ENCODE peak calls at places on chromosomes 11 and 22, in six cellular contexts. One of them, this sample, is unnamed.

GRCh38 chr11:109015283-109015682 is 350.4 kb downstream of the DDX10 start:
- DNase-seq in nephron progenitor cell: no peak
- DNase-seq in stimulated activated CD4-positive, alpha-beta T cell treated with anti-CD3 and anti-CD28 coated beads, Interleukin-12 subunit alpha, Interleukin-12 subunit beta, amount 100 ng/mL, for 24 hours: no peak
- DNase-seq in activated CD4-positive, alpha-beta T cell treated with anti-CD3 and anti-CD28 coated beads, Interleukin-2, amount 10 ng/mL, durations not matched to agents 7 days and 5 days: no peak
- DNase-seq in CD4-positive, alpha-beta memory T cell: no peak
- DNase-seq in NCI-H460: no peak
- DNase-seq in this sample: peak; percentile 60

GRCh38 chr22:22940961-22941605 is 53.5 kb downstream of the IGLL5 start:
- DNase-seq in nephron progenitor cell: no peak
- DNase-seq in stimulated activated CD4-positive, alpha-beta T cell treated with anti-CD3 and anti-CD28 coated beads, Interleukin-12 subunit alpha, Interleukin-12 subunit beta, amount 100 ng/mL, for 24 hours: no peak
- DNase-seq in activated CD4-positive, alpha-beta T cell treated with anti-CD3 and anti-CD28 coated beads, Interleukin-2, amount 10 ng/mL, durations not matched to agents 7 days and 5 days: no peak
- DNase-seq in CD4-positive, alpha-beta memory T cell: no peak
- DNase-seq in NCI-H460: no peak
- DNase-seq in this sample: no peak

GRCh38 chr11:116931206-116931953 is 94.0 kb upstream of the APOA1 start:
- DNase-seq in nephron progenitor cell: no peak
- DNase-seq in stimulated activated CD4-positive, alpha-beta T cell treated with anti-CD3 and anti-CD28 coated beads, Interleukin-12 subunit alpha, Interleukin-12 subunit beta, amount 100 ng/mL, for 24 hours: no peak
- DNase-seq in activated CD4-positive, alpha-beta T cell treated with anti-CD3 and anti-CD28 coated beads, Interleukin-2, amount 10 ng/mL, durations not matched to agents 7 days and 5 days: peak; percentile 61
- DNase-seq in CD4-positive, alpha-beta memory T cell: peak; percentile 83
- DNase-seq in NCI-H460: no peak
- DNase-seq in this sample: peak; percentile 12

GRCh38 chr11:18012314-18012905 is 437 bp downstream of the SERGEF start:
- DNase-seq in nephron progenitor cell: no peak
- DNase-seq in stimulated activated CD4-positive, alpha-beta T cell treated with anti-CD3 and anti-CD28 coated beads, Interleukin-12 subunit alpha, Interleukin-12 subunit beta, amount 100 ng/mL, for 24 hours: peak; percentile 19
- DNase-seq in activated CD4-positive, alpha-beta T cell treated with anti-CD3 and anti-CD28 coated beads, Interleukin-2, amount 10 ng/mL, durations not matched to agents 7 days and 5 days: peak; percentile 23
- DNase-seq in CD4-positive, alpha-beta memory T cell: peak; percentile 36
- DNase-seq in NCI-H460: no peak
- DNase-seq in this sample: peak; percentile 52

GRCh38 chr22:28953399-28953798 is 70.0 kb downstream of the ZNRF3 start:
- DNase-seq in nephron progenitor cell: no peak
- DNase-seq in stimulated activated CD4-positive, alpha-beta T cell treated with anti-CD3 and anti-CD28 coated beads, Interleukin-12 subunit alpha, Interleukin-12 subunit beta, amount 100 ng/mL, for 24 hours: no peak
- DNase-seq in activated CD4-positive, alpha-beta T cell treated with anti-CD3 and anti-CD28 coated beads, Interleukin-2, amount 10 ng/mL, durations not matched to agents 7 days and 5 days: no peak
- DNase-seq in CD4-positive, alpha-beta memory T cell: no peak
- DNase-seq in NCI-H460: no peak
- DNase-seq in this sample: no peak

GRCh38 chr22:49086181-49086580 is 741.5 kb downstream of the BRD1 start:
- DNase-seq in nephron progenitor cell: no peak
- DNase-seq in stimulated activated CD4-positive, alpha-beta T cell treated with anti-CD3 and anti-CD28 coated beads, Interleukin-12 subunit alpha, Interleukin-12 subunit beta, amount 100 ng/mL, for 24 hours: no peak
- DNase-seq in activated CD4-positive, alpha-beta T cell treated with anti-CD3 and anti-CD28 coated beads, Interleukin-2, amount 10 ng/mL, durations not matched to agents 7 days and 5 days: no peak
- DNase-seq in CD4-positive, alpha-beta memory T cell: no peak
- DNase-seq in NCI-H460: no peak
- DNase-seq in this sample: no peak

GRCh38 chr11:134480129-134480652 is 68.1 kb upstream of the B3GAT1 start:
- DNase-seq in nephron progenitor cell: no peak
- DNase-seq in stimulated activated CD4-positive, alpha-beta T cell treated with anti-CD3 and anti-CD28 coated beads, Interleukin-12 subunit alpha, Interleukin-12 subunit beta, amount 100 ng/mL, for 24 hours: no peak
- DNase-seq in activated CD4-positive, alpha-beta T cell treated with anti-CD3 and anti-CD28 coated beads, Interleukin-2, amount 10 ng/mL, durations not matched to agents 7 days and 5 days: no peak
- DNase-seq in CD4-positive, alpha-beta memory T cell: no peak
- DNase-seq in NCI-H460: no peak
- DNase-seq in this sample: no peak

GRCh38 chr11:93623179-93623578 is 38.3 kb upstream of the CEP295 start:
- DNase-seq in nephron progenitor cell: peak; percentile 27
- DNase-seq in stimulated activated CD4-positive, alpha-beta T cell treated with anti-CD3 and anti-CD28 coated beads, Interleukin-12 subunit alpha, Interleukin-12 subunit beta, amount 100 ng/mL, for 24 hours: no peak
- DNase-seq in activated CD4-positive, alpha-beta T cell treated with anti-CD3 and anti-CD28 coated beads, Interleukin-2, amount 10 ng/mL, durations not matched to agents 7 days and 5 days: no peak
- DNase-seq in CD4-positive, alpha-beta memory T cell: no peak
- DNase-seq in NCI-H460: no peak
- DNase-seq in this sample: peak; percentile 38

GRCh38 chr22:41478891-41479521 is 10.1 kb downstream of the ACO2 start:
- DNase-seq in nephron progenitor cell: no peak
- DNase-seq in stimulated activated CD4-positive, alpha-beta T cell treated with anti-CD3 and anti-CD28 coated beads, Interleukin-12 subunit alpha, Interleukin-12 subunit beta, amount 100 ng/mL, for 24 hours: no peak
- DNase-seq in activated CD4-positive, alpha-beta T cell treated with anti-CD3 and anti-CD28 coated beads, Interleukin-2, amount 10 ng/mL, durations not matched to agents 7 days and 5 days: no peak
- DNase-seq in CD4-positive, alpha-beta memory T cell: no peak
- DNase-seq in NCI-H460: no peak
- DNase-seq in this sample: no peak

GRCh38 chr11:3644817-3645235 is at the start of gene ART1:
- DNase-seq in nephron progenitor cell: no peak
- DNase-seq in stimulated activated CD4-positive, alpha-beta T cell treated with anti-CD3 and anti-CD28 coated beads, Interleukin-12 subunit alpha, Interleukin-12 subunit beta, amount 100 ng/mL, for 24 hours: no peak
- DNase-seq in activated CD4-positive, alpha-beta T cell treated with anti-CD3 and anti-CD28 coated beads, Interleukin-2, amount 10 ng/mL, durations not matched to agents 7 days and 5 days: no peak
- DNase-seq in CD4-positive, alpha-beta memory T cell: no peak
- DNase-seq in NCI-H460: no peak
- DNase-seq in this sample: no peak

GRCh38 chr11:131907371-131907770 is 537.0 kb downstream of the NTM start:
- DNase-seq in nephron progenitor cell: no peak
- DNase-seq in stimulated activated CD4-positive, alpha-beta T cell treated with anti-CD3 and anti-CD28 coated beads, Interleukin-12 subunit alpha, Interleukin-12 subunit beta, amount 100 ng/mL, for 24 hours: no peak
- DNase-seq in activated CD4-positive, alpha-beta T cell treated with anti-CD3 and anti-CD28 coated beads, Interleukin-2, amount 10 ng/mL, durations not matched to agents 7 days and 5 days: no peak
- DNase-seq in CD4-positive, alpha-beta memory T cell: no peak
- DNase-seq in NCI-H460: no peak
- DNase-seq in this sample: no peak

GRCh38 chr11:121892131-121892681 is 223.8 kb downstream of the BLID start:
- DNase-seq in nephron progenitor cell: no peak
- DNase-seq in stimulated activated CD4-positive, alpha-beta T cell treated with anti-CD3 and anti-CD28 coated beads, Interleukin-12 subunit alpha, Interleukin-12 subunit beta, amount 100 ng/mL, for 24 hours: no peak
- DNase-seq in activated CD4-positive, alpha-beta T cell treated with anti-CD3 and anti-CD28 coated beads, Interleukin-2, amount 10 ng/mL, durations not matched to agents 7 days and 5 days: no peak
- DNase-seq in CD4-positive, alpha-beta memory T cell: no peak
- DNase-seq in NCI-H460: no peak
- DNase-seq in this sample: peak; percentile 59

GRCh38 chr22:47210686-47211085 is 448.2 kb downstream of the TBC1D22A start:
- DNase-seq in nephron progenitor cell: no peak
- DNase-seq in stimulated activated CD4-positive, alpha-beta T cell treated with anti-CD3 and anti-CD28 coated beads, Interleukin-12 subunit alpha, Interleukin-12 subunit beta, amount 100 ng/mL, for 24 hours: no peak
- DNase-seq in activated CD4-positive, alpha-beta T cell treated with anti-CD3 and anti-CD28 coated beads, Interleukin-2, amount 10 ng/mL, durations not matched to agents 7 days and 5 days: no peak
- DNase-seq in CD4-positive, alpha-beta memory T cell: no peak
- DNase-seq in NCI-H460: no peak
- DNase-seq in this sample: no peak

GRCh38 chr11:19472679-19473078 is 231.9 kb upstream of the E2F8 start:
- DNase-seq in nephron progenitor cell: no peak
- DNase-seq in stimulated activated CD4-positive, alpha-beta T cell treated with anti-CD3 and anti-CD28 coated beads, Interleukin-12 subunit alpha, Interleukin-12 subunit beta, amount 100 ng/mL, for 24 hours: no peak
- DNase-seq in activated CD4-positive, alpha-beta T cell treated with anti-CD3 and anti-CD28 coated beads, Interleukin-2, amount 10 ng/mL, durations not matched to agents 7 days and 5 days: no peak
- DNase-seq in CD4-positive, alpha-beta memory T cell: no peak
- DNase-seq in NCI-H460: no peak
- DNase-seq in this sample: peak; percentile 46

GRCh38 chr22:30325065-30325720 is 1.5 kb downstream of the TBC1D10A start:
- DNase-seq in nephron progenitor cell: no peak
- DNase-seq in stimulated activated CD4-positive, alpha-beta T cell treated with anti-CD3 and anti-CD28 coated beads, Interleukin-12 subunit alpha, Interleukin-12 subunit beta, amount 100 ng/mL, for 24 hours: no peak
- DNase-seq in activated CD4-positive, alpha-beta T cell treated with anti-CD3 and anti-CD28 coated beads, Interleukin-2, amount 10 ng/mL, durations not matched to agents 7 days and 5 days: no peak
- DNase-seq in CD4-positive, alpha-beta memory T cell: no peak
- DNase-seq in NCI-H460: peak; percentile 16
- DNase-seq in this sample: peak; percentile 78

GRCh38 chr22:27730649-27731433 is 70.7 kb downstream of the MN1 start:
- DNase-seq in nephron progenitor cell: peak; percentile 22
- DNase-seq in stimulated activated CD4-positive, alpha-beta T cell treated with anti-CD3 and anti-CD28 coated beads, Interleukin-12 subunit alpha, Interleukin-12 subunit beta, amount 100 ng/mL, for 24 hours: no peak
- DNase-seq in activated CD4-positive, alpha-beta T cell treated with anti-CD3 and anti-CD28 coated beads, Interleukin-2, amount 10 ng/mL, durations not matched to agents 7 days and 5 days: no peak
- DNase-seq in CD4-positive, alpha-beta memory T cell: no peak
- DNase-seq in NCI-H460: no peak
- DNase-seq in this sample: peak; percentile 36

GRCh38 chr11:95375451-95375850 is 144.4 kb upstream of the SESN3 start:
- DNase-seq in nephron progenitor cell: no peak
- DNase-seq in stimulated activated CD4-positive, alpha-beta T cell treated with anti-CD3 and anti-CD28 coated beads, Interleukin-12 subunit alpha, Interleukin-12 subunit beta, amount 100 ng/mL, for 24 hours: no peak
- DNase-seq in activated CD4-positive, alpha-beta T cell treated with anti-CD3 and anti-CD28 coated beads, Interleukin-2, amount 10 ng/mL, durations not matched to agents 7 days and 5 days: no peak
- DNase-seq in CD4-positive, alpha-beta memory T cell: no peak
- DNase-seq in NCI-H460: no peak
- DNase-seq in this sample: no peak

GRCh38 chr11:90407350-90407749 is 184.5 kb upstream of the CHORDC1 start:
- DNase-seq in nephron progenitor cell: no peak
- DNase-seq in stimulated activated CD4-positive, alpha-beta T cell treated with anti-CD3 and anti-CD28 coated beads, Interleukin-12 subunit alpha, Interleukin-12 subunit beta, amount 100 ng/mL, for 24 hours: no peak
- DNase-seq in activated CD4-positive, alpha-beta T cell treated with anti-CD3 and anti-CD28 coated beads, Interleukin-2, amount 10 ng/mL, durations not matched to agents 7 days and 5 days: no peak
- DNase-seq in CD4-positive, alpha-beta memory T cell: no peak
- DNase-seq in NCI-H460: no peak
- DNase-seq in this sample: no peak

GRCh38 chr11:69393178-69393832 is 88.2 kb upstream of the LINC01488 start:
- DNase-seq in nephron progenitor cell: no peak
- DNase-seq in stimulated activated CD4-positive, alpha-beta T cell treated with anti-CD3 and anti-CD28 coated beads, Interleukin-12 subunit alpha, Interleukin-12 subunit beta, amount 100 ng/mL, for 24 hours: no peak
- DNase-seq in activated CD4-positive, alpha-beta T cell treated with anti-CD3 and anti-CD28 coated beads, Interleukin-2, amount 10 ng/mL, durations not matched to agents 7 days and 5 days: no peak
- DNase-seq in CD4-positive, alpha-beta memory T cell: no peak
- DNase-seq in NCI-H460: no peak
- DNase-seq in this sample: no peak

GRCh38 chr11:95788921-95789505 is 569 bp downstream of the FAM76B start:
- DNase-seq in nephron progenitor cell: peak; percentile 53
- DNase-seq in stimulated activated CD4-positive, alpha-beta T cell treated with anti-CD3 and anti-CD28 coated beads, Interleukin-12 subunit alpha, Interleukin-12 subunit beta, amount 100 ng/mL, for 24 hours: peak; percentile 11
- DNase-seq in activated CD4-positive, alpha-beta T cell treated with anti-CD3 and anti-CD28 coated beads, Interleukin-2, amount 10 ng/mL, durations not matched to agents 7 days and 5 days: peak; percentile 52
- DNase-seq in CD4-positive, alpha-beta memory T cell: peak; percentile 30
- DNase-seq in NCI-H460: no peak
- DNase-seq in this sample: peak; percentile 69

GRCh38 chr11:108199446-108200321 is 22.8 kb downstream of the NPAT start:
- DNase-seq in nephron progenitor cell: no peak
- DNase-seq in stimulated activated CD4-positive, alpha-beta T cell treated with anti-CD3 and anti-CD28 coated beads, Interleukin-12 subunit alpha, Interleukin-12 subunit beta, amount 100 ng/mL, for 24 hours: peak; percentile 63
- DNase-seq in activated CD4-positive, alpha-beta T cell treated with anti-CD3 and anti-CD28 coated beads, Interleukin-2, amount 10 ng/mL, durations not matched to agents 7 days and 5 days: no peak
- DNase-seq in CD4-positive, alpha-beta memory T cell: peak; percentile 17
- DNase-seq in NCI-H460: no peak
- DNase-seq in this sample: peak; percentile 38

GRCh38 chr22:48950151-48950915 is 877.3 kb downstream of the BRD1 start:
- DNase-seq in nephron progenitor cell: peak; percentile 45
- DNase-seq in stimulated activated CD4-positive, alpha-beta T cell treated with anti-CD3 and anti-CD28 coated beads, Interleukin-12 subunit alpha, Interleukin-12 subunit beta, amount 100 ng/mL, for 24 hours: no peak
- DNase-seq in activated CD4-positive, alpha-beta T cell treated with anti-CD3 and anti-CD28 coated beads, Interleukin-2, amount 10 ng/mL, durations not matched to agents 7 days and 5 days: no peak
- DNase-seq in CD4-positive, alpha-beta memory T cell: no peak
- DNase-seq in NCI-H460: no peak
- DNase-seq in this sample: no peak

GRCh38 chr22:39283312-39284141 is 35.9 kb downstream of the RPL3 start:
- DNase-seq in nephron progenitor cell: no peak
- DNase-seq in stimulated activated CD4-positive, alpha-beta T cell treated with anti-CD3 and anti-CD28 coated beads, Interleukin-12 subunit alpha, Interleukin-12 subunit beta, amount 100 ng/mL, for 24 hours: no peak
- DNase-seq in activated CD4-positive, alpha-beta T cell treated with anti-CD3 and anti-CD28 coated beads, Interleukin-2, amount 10 ng/mL, durations not matched to agents 7 days and 5 days: no peak
- DNase-seq in CD4-positive, alpha-beta memory T cell: no peak
- DNase-seq in NCI-H460: no peak
- DNase-seq in this sample: no peak

GRCh38 chr22:43114958-43115357 is 4.4 kb downstream of the BIK start:
- DNase-seq in nephron progenitor cell: no peak
- DNase-seq in stimulated activated CD4-positive, alpha-beta T cell treated with anti-CD3 and anti-CD28 coated beads, Interleukin-12 subunit alpha, Interleukin-12 subunit beta, amount 100 ng/mL, for 24 hours: no peak
- DNase-seq in activated CD4-positive, alpha-beta T cell treated with anti-CD3 and anti-CD28 coated beads, Interleukin-2, amount 10 ng/mL, durations not matched to agents 7 days and 5 days: no peak
- DNase-seq in CD4-positive, alpha-beta memory T cell: no peak
- DNase-seq in NCI-H460: no peak
- DNase-seq in this sample: no peak

GRCh38 chr11:2086239-2087040 is 52.7 kb downstream of the IGF2 start:
- DNase-seq in nephron progenitor cell: no peak
- DNase-seq in stimulated activated CD4-positive, alpha-beta T cell treated with anti-CD3 and anti-CD28 coated beads, Interleukin-12 subunit alpha, Interleukin-12 subunit beta, amount 100 ng/mL, for 24 hours: no peak
- DNase-seq in activated CD4-positive, alpha-beta T cell treated with anti-CD3 and anti-CD28 coated beads, Interleukin-2, amount 10 ng/mL, durations not matched to agents 7 days and 5 days: peak; percentile 2
- DNase-seq in CD4-positive, alpha-beta memory T cell: no peak
- DNase-seq in NCI-H460: no peak
- DNase-seq in this sample: no peak

GRCh38 chr11:12129227-12129626 is 18.8 kb downstream of the MICAL2 start:
- DNase-seq in nephron progenitor cell: no peak
- DNase-seq in stimulated activated CD4-positive, alpha-beta T cell treated with anti-CD3 and anti-CD28 coated beads, Interleukin-12 subunit alpha, Interleukin-12 subunit beta, amount 100 ng/mL, for 24 hours: no peak
- DNase-seq in activated CD4-positive, alpha-beta T cell treated with anti-CD3 and anti-CD28 coated beads, Interleukin-2, amount 10 ng/mL, durations not matched to agents 7 days and 5 days: no peak
- DNase-seq in CD4-positive, alpha-beta memory T cell: no peak
- DNase-seq in NCI-H460: no peak
- DNase-seq in this sample: no peak

GRCh38 chr11:94493146-94493442 is 550 bp downstream of the MRE11 start:
- DNase-seq in nephron progenitor cell: no peak
- DNase-seq in stimulated activated CD4-positive, alpha-beta T cell treated with anti-CD3 and anti-CD28 coated beads, Interleukin-12 subunit alpha, Interleukin-12 subunit beta, amount 100 ng/mL, for 24 hours: no peak
- DNase-seq in activated CD4-positive, alpha-beta T cell treated with anti-CD3 and anti-CD28 coated beads, Interleukin-2, amount 10 ng/mL, durations not matched to agents 7 days and 5 days: no peak
- DNase-seq in CD4-positive, alpha-beta memory T cell: no peak
- DNase-seq in NCI-H460: no peak
- DNase-seq in this sample: no peak

GRCh38 chr11:83456075-83456474 is 169.9 kb upstream of the CCDC90B start:
- DNase-seq in nephron progenitor cell: peak; percentile 64
- DNase-seq in stimulated activated CD4-positive, alpha-beta T cell treated with anti-CD3 and anti-CD28 coated beads, Interleukin-12 subunit alpha, Interleukin-12 subunit beta, amount 100 ng/mL, for 24 hours: no peak
- DNase-seq in activated CD4-positive, alpha-beta T cell treated with anti-CD3 and anti-CD28 coated beads, Interleukin-2, amount 10 ng/mL, durations not matched to agents 7 days and 5 days: no peak
- DNase-seq in CD4-positive, alpha-beta memory T cell: no peak
- DNase-seq in NCI-H460: no peak
- DNase-seq in this sample: peak; percentile 57

GRCh38 chr11:108111126-108111525 is 10.2 kb upstream of the ACAT1 start:
- DNase-seq in nephron progenitor cell: no peak
- DNase-seq in stimulated activated CD4-positive, alpha-beta T cell treated with anti-CD3 and anti-CD28 coated beads, Interleukin-12 subunit alpha, Interleukin-12 subunit beta, amount 100 ng/mL, for 24 hours: no peak
- DNase-seq in activated CD4-positive, alpha-beta T cell treated with anti-CD3 and anti-CD28 coated beads, Interleukin-2, amount 10 ng/mL, durations not matched to agents 7 days and 5 days: no peak
- DNase-seq in CD4-positive, alpha-beta memory T cell: no peak
- DNase-seq in NCI-H460: no peak
- DNase-seq in this sample: no peak

GRCh38 chr11:89381094-89381493 is 110.1 kb downstream of the NOX4 start:
- DNase-seq in nephron progenitor cell: no peak
- DNase-seq in stimulated activated CD4-positive, alpha-beta T cell treated with anti-CD3 and anti-CD28 coated beads, Interleukin-12 subunit alpha, Interleukin-12 subunit beta, amount 100 ng/mL, for 24 hours: no peak
- DNase-seq in activated CD4-positive, alpha-beta T cell treated with anti-CD3 and anti-CD28 coated beads, Interleukin-2, amount 10 ng/mL, durations not matched to agents 7 days and 5 days: no peak
- DNase-seq in CD4-positive, alpha-beta memory T cell: no peak
- DNase-seq in NCI-H460: no peak
- DNase-seq in this sample: peak; percentile 93

GRCh38 chr22:38243007-38243775 is 29.6 kb downstream of the TMEM184B start:
- DNase-seq in nephron progenitor cell: peak; percentile 46
- DNase-seq in stimulated activated CD4-positive, alpha-beta T cell treated with anti-CD3 and anti-CD28 coated beads, Interleukin-12 subunit alpha, Interleukin-12 subunit beta, amount 100 ng/mL, for 24 hours: no peak
- DNase-seq in activated CD4-positive, alpha-beta T cell treated with anti-CD3 and anti-CD28 coated beads, Interleukin-2, amount 10 ng/mL, durations not matched to agents 7 days and 5 days: no peak
- DNase-seq in CD4-positive, alpha-beta memory T cell: no peak
- DNase-seq in NCI-H460: no peak
- DNase-seq in this sample: peak; percentile 46

GRCh38 chr11:119518746-119519382 is 95.9 kb upstream of the THY1 start:
- DNase-seq in nephron progenitor cell: peak; percentile 81
- DNase-seq in stimulated activated CD4-positive, alpha-beta T cell treated with anti-CD3 and anti-CD28 coated beads, Interleukin-12 subunit alpha, Interleukin-12 subunit beta, amount 100 ng/mL, for 24 hours: no peak
- DNase-seq in activated CD4-positive, alpha-beta T cell treated with anti-CD3 and anti-CD28 coated beads, Interleukin-2, amount 10 ng/mL, durations not matched to agents 7 days and 5 days: peak; percentile 12
- DNase-seq in CD4-positive, alpha-beta memory T cell: no peak
- DNase-seq in NCI-H460: peak; percentile 6
- DNase-seq in this sample: peak; percentile 82

GRCh38 chr11:78497309-78497708 is 77.4 kb downstream of the NARS2 start:
- DNase-seq in nephron progenitor cell: no peak
- DNase-seq in stimulated activated CD4-positive, alpha-beta T cell treated with anti-CD3 and anti-CD28 coated beads, Interleukin-12 subunit alpha, Interleukin-12 subunit beta, amount 100 ng/mL, for 24 hours: no peak
- DNase-seq in activated CD4-positive, alpha-beta T cell treated with anti-CD3 and anti-CD28 coated beads, Interleukin-2, amount 10 ng/mL, durations not matched to agents 7 days and 5 days: no peak
- DNase-seq in CD4-positive, alpha-beta memory T cell: no peak
- DNase-seq in NCI-H460: no peak
- DNase-seq in this sample: no peak

GRCh38 chr11:2399488-2400068 is 972 bp upstream of the TSSC4 start:
- DNase-seq in nephron progenitor cell: peak; percentile 52
- DNase-seq in stimulated activated CD4-positive, alpha-beta T cell treated with anti-CD3 and anti-CD28 coated beads, Interleukin-12 subunit alpha, Interleukin-12 subunit beta, amount 100 ng/mL, for 24 hours: no peak
- DNase-seq in activated CD4-positive, alpha-beta T cell treated with anti-CD3 and anti-CD28 coated beads, Interleukin-2, amount 10 ng/mL, durations not matched to agents 7 days and 5 days: no peak
- DNase-seq in CD4-positive, alpha-beta memory T cell: no peak
- DNase-seq in NCI-H460: no peak
- DNase-seq in this sample: no peak

GRCh38 chr11:119202554-119202953 is 3.6 kb upstream of the CBL start:
- DNase-seq in nephron progenitor cell: no peak
- DNase-seq in stimulated activated CD4-positive, alpha-beta T cell treated with anti-CD3 and anti-CD28 coated beads, Interleukin-12 subunit alpha, Interleukin-12 subunit beta, amount 100 ng/mL, for 24 hours: no peak
- DNase-seq in activated CD4-positive, alpha-beta T cell treated with anti-CD3 and anti-CD28 coated beads, Interleukin-2, amount 10 ng/mL, durations not matched to agents 7 days and 5 days: no peak
- DNase-seq in CD4-positive, alpha-beta memory T cell: no peak
- DNase-seq in NCI-H460: no peak
- DNase-seq in this sample: no peak

GRCh38 chr22:30830907-30831306 is 136.2 kb downstream of the OSBP2 start:
- DNase-seq in nephron progenitor cell: no peak
- DNase-seq in stimulated activated CD4-positive, alpha-beta T cell treated with anti-CD3 and anti-CD28 coated beads, Interleukin-12 subunit alpha, Interleukin-12 subunit beta, amount 100 ng/mL, for 24 hours: no peak
- DNase-seq in activated CD4-positive, alpha-beta T cell treated with anti-CD3 and anti-CD28 coated beads, Interleukin-2, amount 10 ng/mL, durations not matched to agents 7 days and 5 days: no peak
- DNase-seq in CD4-positive, alpha-beta memory T cell: no peak
- DNase-seq in NCI-H460: peak; percentile 81
- DNase-seq in this sample: peak; percentile 94

GRCh38 chr22:25702571-25703167 is 39.3 kb upstream of the MYO18B start:
- DNase-seq in nephron progenitor cell: no peak
- DNase-seq in stimulated activated CD4-positive, alpha-beta T cell treated with anti-CD3 and anti-CD28 coated beads, Interleukin-12 subunit alpha, Interleukin-12 subunit beta, amount 100 ng/mL, for 24 hours: no peak
- DNase-seq in activated CD4-positive, alpha-beta T cell treated with anti-CD3 and anti-CD28 coated beads, Interleukin-2, amount 10 ng/mL, durations not matched to agents 7 days and 5 days: peak; percentile 60
- DNase-seq in CD4-positive, alpha-beta memory T cell: no peak
- DNase-seq in NCI-H460: no peak
- DNase-seq in this sample: no peak

This sample was measured in astrocyte of the hippocampus.